ENCODE peak calls at places on chromosomes 16 and 17, in four cellular contexts. One of them, this sample, is unnamed.
A peak's percentile ranks its signal among the peaks of the same experiment; 100 is the strongest.

GRCh38 chr16:77581706-77582105 is 140.6 kb upstream of the NUDT7 start:
- DNase-seq in GM12878: no peak
- DNase-seq in H1: no peak
- DNase-seq in K562: no peak
- DNase-seq in this sample: no peak

GRCh38 chr17:47864791-47865216 is 13.8 kb upstream of the SP6 start:
- DNase-seq in K562: no peak
- DNase-seq in H1: no peak
- DNase-seq in GM12878: no peak
- DNase-seq in this sample: no peak

GRCh38 chr16:84115919-84116719 is 623 bp downstream of the MBTPS1 start:
- DNase-seq in K562: no peak
- DNase-seq in H1: no peak
- DNase-seq in GM12878: no peak
- DNase-seq in this sample: no peak

GRCh38 chr17:38871247-38871991 is 1.6 kb downstream of the LASP1 start:
- DNase-seq in H1: no peak
- DNase-seq in GM12878: peak; percentile 45
- DNase-seq in K562: peak; percentile 73
- DNase-seq in this sample: no peak

GRCh38 chr17:56808503-56808902 is 25.2 kb downstream of the C17orf67 start:
- DNase-seq in K562: no peak
- DNase-seq in H1: no peak
- DNase-seq in GM12878: no peak
- DNase-seq in this sample: no peak

GRCh38 chr16:85524630-85525463 is 88.3 kb upstream of the GSE1 start:
- DNase-seq in GM12878: no peak
- DNase-seq in K562: no peak
- DNase-seq in H1: no peak
- DNase-seq in this sample: no peak

GRCh38 chr16:48318630-48319029 is 66.6 kb downstream of the SIAH1 start:
- DNase-seq in H1: peak; percentile 38
- DNase-seq in K562: no peak
- DNase-seq in GM12878: peak; percentile 23
- DNase-seq in this sample: no peak

GRCh38 chr16:53504665-53505064 is 1.7 kb upstream of the AKTIP start:
- DNase-seq in K562: no peak
- DNase-seq in H1: no peak
- DNase-seq in GM12878: no peak
- DNase-seq in this sample: no peak

GRCh38 chr17:78992542-78993212 is 13.0 kb upstream of the LGALS3BP start:
- DNase-seq in H1: no peak
- DNase-seq in GM12878: no peak
- DNase-seq in K562: no peak
- DNase-seq in this sample: no peak

GRCh38 chr17:49603720-49604119 is 28.0 kb downstream of the NXPH3 start:
- DNase-seq in H1: no peak
- DNase-seq in GM12878: no peak
- DNase-seq in K562: no peak
- DNase-seq in this sample: no peak

GRCh38 chr17:61411114-61411943 is 11.7 kb downstream of the TBX2 start:
- DNase-seq in H1: no peak
- DNase-seq in K562: no peak
- DNase-seq in GM12878: no peak
- DNase-seq in this sample: no peak

GRCh38 chr17:63578769-63579111 is 22.0 kb upstream of the TACO1 start:
- DNase-seq in H1: no peak
- DNase-seq in GM12878: no peak
- DNase-seq in K562: no peak
- DNase-seq in this sample: no peak

GRCh38 chr17:7354262-7354781 is 634 bp upstream of the TMEM95 start:
- DNase-seq in GM12878: no peak
- DNase-seq in H1: no peak
- DNase-seq in K562: no peak
- DNase-seq in this sample: no peak

GRCh38 chr17:28727727-28728363 is 743 bp upstream of the NEK8 start:
- DNase-seq in K562: peak; percentile 46
- DNase-seq in H1: no peak
- DNase-seq in GM12878: peak; percentile 91
- DNase-seq in this sample: peak; percentile 55

GRCh38 chr17:72176902-72177660 is 56.3 kb downstream of the SOX9 start:
- DNase-seq in H1: no peak
- DNase-seq in GM12878: no peak
- DNase-seq in K562: no peak
- DNase-seq in this sample: no peak

GRCh38 chr17:19897108-19897854 is 29.5 kb upstream of the ULK2 start:
- DNase-seq in H1: no peak
- DNase-seq in GM12878: no peak
- DNase-seq in K562: no peak
- DNase-seq in this sample: no peak

GRCh38 chr16:11601911-11602310 is 15.2 kb upstream of the LITAF start:
- DNase-seq in H1: no peak
- DNase-seq in GM12878: no peak
- DNase-seq in K562: no peak
- DNase-seq in this sample: no peak

GRCh38 chr16:49924078-49924477 is 68.2 kb upstream of the ZNF423 start:
- DNase-seq in GM12878: peak; percentile 7
- DNase-seq in K562: peak; percentile 66
- DNase-seq in H1: no peak
- DNase-seq in this sample: peak; percentile 27

GRCh38 chr16:87648236-87648635 is 45.9 kb downstream of the JPH3 start:
- DNase-seq in K562: no peak
- DNase-seq in H1: no peak
- DNase-seq in GM12878: no peak
- DNase-seq in this sample: no peak

GRCh38 chr16:81181013-81181720 is 57.3 kb upstream of the BCO1 start:
- DNase-seq in GM12878: no peak
- DNase-seq in K562: peak; percentile 56
- DNase-seq in H1: peak; percentile 81
- DNase-seq in this sample: peak; percentile 93

GRCh38 chr17:29722411-29723198 is 99.9 kb upstream of the CORO6 start:
- DNase-seq in GM12878: peak; percentile 96
- DNase-seq in H1: no peak
- DNase-seq in K562: peak; percentile 24
- DNase-seq in this sample: no peak

GRCh38 chr16:89115216-89115949 is 21.7 kb downstream of the ACSF3 start:
- DNase-seq in GM12878: peak; percentile 67
- DNase-seq in H1: no peak
- DNase-seq in K562: peak; percentile 49
- DNase-seq in this sample: no peak

GRCh38 chr17:77594416-77595209 is 363.9 kb upstream of the TNRC6C start:
- DNase-seq in GM12878: no peak
- DNase-seq in H1: no peak
- DNase-seq in K562: no peak
- DNase-seq in this sample: no peak

GRCh38 chr17:21373034-21373433 is 3.1 kb upstream of the KCNJ12 start:
- DNase-seq in K562: no peak
- DNase-seq in GM12878: no peak
- DNase-seq in H1: no peak
- DNase-seq in this sample: no peak

GRCh38 chr16:12228607-12229499 is 252.3 kb downstream of the SNX29 start:
- DNase-seq in GM12878: no peak
- DNase-seq in K562: peak; percentile 59
- DNase-seq in H1: peak; percentile 53
- DNase-seq in this sample: peak; percentile 28

GRCh38 chr17:65823713-65824112 is 262.3 kb upstream of the AXIN2 start:
- DNase-seq in GM12878: no peak
- DNase-seq in K562: no peak
- DNase-seq in H1: no peak
- DNase-seq in this sample: no peak

GRCh38 chr17:1783834-1784611 is 22.2 kb downstream of the SERPINF1 start:
- DNase-seq in GM12878: no peak
- DNase-seq in K562: peak; percentile 42
- DNase-seq in H1: no peak
- DNase-seq in this sample: peak; percentile 6

GRCh38 chr17:7435676-7436555 is 681 bp downstream of the TMEM102 start:
- DNase-seq in H1: no peak
- DNase-seq in K562: peak; percentile 47
- DNase-seq in GM12878: no peak
- DNase-seq in this sample: peak; percentile 29

GRCh38 chr16:3835089-3835602 is 45.4 kb downstream of the CREBBP start:
- DNase-seq in H1: no peak
- DNase-seq in K562: no peak
- DNase-seq in GM12878: no peak
- DNase-seq in this sample: no peak

GRCh38 chr16:84950906-84951305 is 60.4 kb downstream of the ZDHHC7 start:
- DNase-seq in H1: no peak
- DNase-seq in K562: peak; percentile 59
- DNase-seq in GM12878: no peak
- DNase-seq in this sample: no peak

GRCh38 chr17:66724581-66725341 is 110.2 kb upstream of the CACNG5 start:
- DNase-seq in H1: no peak
- DNase-seq in K562: no peak
- DNase-seq in GM12878: no peak
- DNase-seq in this sample: no peak

GRCh38 chr17:68428498-68429172 is 28.7 kb downstream of the WIPI1 start:
- DNase-seq in GM12878: no peak
- DNase-seq in H1: no peak
- DNase-seq in K562: no peak
- DNase-seq in this sample: no peak

GRCh38 chr17:81090361-81091133 is 55.6 kb downstream of the BAIAP2 start:
- DNase-seq in GM12878: no peak
- DNase-seq in H1: peak; percentile 33
- DNase-seq in K562: peak; percentile 92
- DNase-seq in this sample: no peak
- TF ChIP-seq EGR1 in GM12878: no peak
- TF ChIP-seq EGR1 in H1: no peak
- TF ChIP-seq EGR1 in K562: no peak
- TF ChIP-seq EGR1 in this sample: no peak

GRCh38 chr17:44820631-44821196 is 9.4 kb downstream of the GJC1 start:
- DNase-seq in GM12878: no peak
- DNase-seq in H1: no peak
- DNase-seq in K562: no peak
- DNase-seq in this sample: peak; percentile 98
- H3K4me2 ChIP-seq in GM12878: no peak overlapping the region
- H3K4me2 ChIP-seq in H1: no peak overlapping the region
- H3K4me2 ChIP-seq in K562: no peak overlapping the region
- H3K4me2 ChIP-seq in this sample: peak overlapping the region; percentile 65

GRCh38 chr17:16991349-16992009 is 19.6 kb upstream of the TNFRSF13B start:
- DNase-seq in GM12878: no peak
- DNase-seq in K562: peak; percentile 71
- DNase-seq in H1: peak; percentile 50
- DNase-seq in this sample: peak; percentile 57
- TF ChIP-seq EGR1 in GM12878: no peak
- TF ChIP-seq EGR1 in K562: peak; percentile 54
- TF ChIP-seq EGR1 in H1: no peak
- TF ChIP-seq EGR1 in this sample: peak; percentile 53

GRCh38 chr17:32583053-32583452 is 96.3 kb downstream of the CDK5R1 start:
- DNase-seq in K562: no peak
- DNase-seq in H1: no peak
- DNase-seq in GM12878: no peak
- DNase-seq in this sample: no peak
- H3K4me2 ChIP-seq in K562: no peak overlapping the region
- H3K4me2 ChIP-seq in H1: no peak overlapping the region
- H3K4me2 ChIP-seq in GM12878: no peak overlapping the region
- H3K4me2 ChIP-seq in this sample: no peak overlapping the region

DNA sequence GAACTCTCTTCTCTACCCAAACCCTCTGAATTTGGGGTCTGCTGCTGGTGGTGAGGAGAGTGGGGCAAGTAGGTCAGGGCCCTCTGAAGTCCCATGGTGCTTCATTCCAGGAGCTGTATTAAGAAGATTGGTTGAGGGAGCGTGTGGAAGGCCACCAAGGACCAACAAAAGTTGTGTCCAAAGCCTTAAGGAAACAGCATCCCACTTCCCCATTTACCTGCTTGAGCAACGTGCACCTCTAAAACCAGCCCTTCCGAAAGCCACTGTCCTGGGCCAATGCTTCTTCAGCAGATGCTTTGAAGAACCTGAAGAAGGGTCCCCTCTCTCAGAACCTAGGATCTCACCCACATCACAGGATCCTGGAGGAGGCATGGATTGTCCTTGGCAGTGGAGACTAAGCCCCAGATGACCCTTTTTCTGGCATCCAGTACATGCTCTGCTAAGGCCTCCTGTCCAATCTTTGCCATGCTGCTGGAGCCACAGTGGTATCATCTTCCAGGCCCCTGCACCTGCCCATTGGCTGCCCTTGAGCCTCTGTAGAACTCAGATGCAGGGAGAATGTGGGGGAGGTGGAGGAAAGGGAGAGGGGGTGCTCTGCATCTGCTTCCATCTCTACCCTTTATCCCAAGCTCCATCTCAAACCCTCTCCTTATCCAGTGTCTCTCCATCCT is 5.8 kb upstream of the NR1D1 start:
- DNase-seq in GM12878: no peak
- DNase-seq in K562: no peak
- DNase-seq in H1: no peak
- DNase-seq in this sample: no peak
- TF ChIP-seq EGR1 in GM12878: no peak
- TF ChIP-seq EGR1 in K562: no peak
- TF ChIP-seq EGR1 in H1: no peak
- TF ChIP-seq EGR1 in this sample: no peak

GRCh38 chr17:36609498-36609862 is 8.1 kb downstream of the MRM1 start:
- DNase-seq in GM12878: no peak
- DNase-seq in H1: no peak
- DNase-seq in K562: no peak
- DNase-seq in this sample: no peak
- H3K4me2 ChIP-seq in GM12878: no peak overlapping the region
- H3K4me2 ChIP-seq in H1: no peak overlapping the region
- H3K4me2 ChIP-seq in K562: no peak overlapping the region
- H3K4me2 ChIP-seq in this sample: no peak overlapping the region

GRCh38 chr16:66641387-66641786 is 36.9 kb downstream of the CMTM3 start:
- DNase-seq in GM12878: no peak
- DNase-seq in H1: no peak
- DNase-seq in K562: no peak
- DNase-seq in this sample: no peak

GRCh38 chr16:66637806-66638205 is 33.3 kb downstream of the CMTM3 start:
- DNase-seq in GM12878: no peak
- DNase-seq in K562: no peak
- DNase-seq in H1: no peak
- DNase-seq in this sample: no peak

GRCh38 chr16:66640724-66641314 is 36.3 kb downstream of the CMTM3 start:
- DNase-seq in H1: no peak
- DNase-seq in GM12878: no peak
- DNase-seq in K562: no peak
- DNase-seq in this sample: no peak

GRCh38 chr16:66636199-66636598 is 31.7 kb downstream of the CMTM3 start:
- DNase-seq in GM12878: no peak
- DNase-seq in H1: no peak
- DNase-seq in K562: no peak
- DNase-seq in this sample: no peak

GRCh38 chr16:66639091-66639885 is 34.8 kb downstream of the CMTM3 start:
- DNase-seq in K562: no peak
- DNase-seq in GM12878: no peak
- DNase-seq in H1: no peak
- DNase-seq in this sample: no peak
- TF ChIP-seq EGR1 in K562: no peak
- TF ChIP-seq EGR1 in GM12878: no peak
- TF ChIP-seq EGR1 in H1: no peak
- TF ChIP-seq EGR1 in this sample: no peak